ENCODE peak calls at places on chromosomes 16 and 17, in ten cellular contexts. B is iris pigment epithelial cell, V is Kasumi-1, Q is kidney, U is left cardiac atrium, D is SHP77, J is tibial artery, E is thoracic aorta, L is endothelial cell of umbilical vein, F is GM04504. G is an unnamed sample.

GRCh38 chr16:59204589-59204988 is 470.5 kb upstream of the GOT2 start:
- DNase-seq in D (no peak), Q (no peak), E (no peak), F (no peak), B (no peak), L (no peak), J (no peak), V (no peak), U (no peak), G (no peak)

GRCh38 chr16:88427376-88427775 is 25.7 kb upstream of the ZFPM1 start:
- DNase-seq in F (no peak), U (no peak), B (no peak), E (no peak), Q (no peak), D (no peak), V (no peak), J (no peak), L (no peak), G (no peak)

GRCh38 chr16:88506723-88507122 is 53.6 kb downstream of the ZFPM1 start:
- DNase-seq in E (no peak), B (no peak), V (no peak), L (no peak), D (no peak), U (no peak), Q (no peak), J (no peak), F (no peak), G (no peak)

GRCh38 chr16:24685539-24686432 is 43.7 kb upstream of the TNRC6A start:
- DNase-seq in L (peak; percentile 72), J (peak; percentile 67), U (peak; percentile 80), V (no peak), D (peak; percentile 28), F (peak; percentile 74), Q (peak; percentile 81), E (peak; percentile 41), B (peak; percentile 85), G (no peak)

GRCh38 chr17:75876938-75877751 is 1.2 kb downstream of the TRIM47 start:
- DNase-seq in F (peak; percentile 84), V (no peak), D (peak; percentile 72), E (peak; percentile 93), Q (peak; percentile 97), B (peak; percentile 92), U (peak; percentile 95), L (peak; percentile 98), J (peak; percentile 98), G (no peak)

GRCh38 chr16:9033125-9033830 is 58.2 kb upstream of the HAPSTR1 start:
- DNase-seq in Q (no peak), V (peak; percentile 16), E (no peak), D (no peak), J (peak; percentile 25), U (peak; percentile 29), L (peak; percentile 41), B (peak; percentile 70), F (no peak), G (no peak)

GRCh38 chr16:14334366-14335105 is 263.4 kb downstream of the MRTFB start:
- DNase-seq in Q (no peak), U (no peak), B (peak; percentile 73), J (no peak), F (peak; percentile 43), V (no peak), D (no peak), E (no peak), L (peak; percentile 14), G (no peak)

GRCh38 chr17:76398523-76399174 is 14.2 kb downstream of the SPHK1 start:
- DNase-seq in E (no peak), D (no peak), J (no peak), F (no peak), B (no peak), Q (no peak), U (no peak), V (peak; percentile 25), L (no peak), G (no peak)

GRCh38 chr17:33262724-33263123 is 30.4 kb downstream of the ASIC2 start:
- DNase-seq in Q (no peak), F (no peak), L (no peak), V (no peak), E (no peak), B (no peak), D (no peak), U (no peak), J (no peak), G (no peak)

GRCh38 chr17:32569171-32570080 is 82.6 kb downstream of the CDK5R1 start:
- DNase-seq in U (no peak), E (no peak), L (peak; percentile 5), V (no peak), D (no peak), J (no peak), F (peak; percentile 38), B (no peak), Q (no peak), G (peak; percentile 75)

GRCh38 chr16:49838639-49839461 is 17.1 kb downstream of the ZNF423 start:
- DNase-seq in B (no peak), F (no peak), L (no peak), J (no peak), E (no peak), U (peak; percentile 43), V (no peak), Q (no peak), D (no peak), G (no peak)

GRCh38 chr16:72876221-72876620 is 171.7 kb downstream of the ZFHX3 start:
- DNase-seq in B (peak; percentile 97), E (no peak), U (peak; percentile 83), L (peak; percentile 67), V (peak; percentile 88), Q (no peak), D (no peak), J (peak; percentile 73), F (peak; percentile 50), G (peak; percentile 30)

G was measured in GM13977.